ENCODE peak calls at places on chromosome 16, in five cellular contexts. I is foreskin fibroblast, G is AG04449, A is kidney epithelial cell, J is fibroblast of pulmonary artery. N is an unnamed sample.

GRCh38 chr16:12819126-12820117 is 15.7 kb upstream of the CPPED1 start:
- DNase-seq in I (peak), G (no peak), A (no peak), J (peak), N (no peak)

GRCh38 chr16:50496990-50497389 is 51.2 kb upstream of the NKD1 start:
- DNase-seq in I (no peak), G (no peak), A (no peak), J (no peak), N (no peak)

GRCh38 chr16:77212736-77213541 is 13.7 kb downstream of the SYCE1L start:
- DNase-seq in I (no peak), G (no peak), A (no peak), J (peak), N (no peak)

GRCh38 chr16:60137891-60138290 is 1403.8 kb upstream of the GOT2 start:
- DNase-seq in I (no peak), G (no peak), A (no peak), J (no peak), N (no peak)

GRCh38 chr16:77322757-77323156 is 112.1 kb downstream of the ADAMTS18 start:
- DNase-seq in I (no peak), G (no peak), A (no peak), J (no peak), N (no peak)

GRCh38 chr16:68144008-68144407 is 58.8 kb downstream of the NFATC3 start:
- DNase-seq in I (no peak), G (no peak), A (no peak), J (no peak), N (peak)

GRCh38 chr16:68126395-68126794 is 41.2 kb downstream of the NFATC3 start:
- DNase-seq in I (no peak), G (no peak), A (no peak), J (no peak), N (no peak)

GRCh38 chr16:351804-352520 is 561 bp downstream of the AXIN1 start:
- DNase-seq in I (no peak), G (no peak), A (no peak), J (no peak), N (no peak)

GRCh38 chr16:84334058-84334457 is 34.3 kb upstream of the ATP2C2 start:
- DNase-seq in I (no peak), G (no peak), A (no peak), J (no peak), N (no peak)

GRCh38 chr16:53865492-53865863 is 161.5 kb downstream of the FTO start:
- DNase-seq in I (peak), G (no peak), A (peak), J (peak), N (no peak)

GRCh38 chr16:14300631-14301149 is 229.6 kb downstream of the MRTFB start:
- DNase-seq in I (peak), G (peak), A (peak), J (peak), N (peak)

GRCh38 chr16:71242601-71243000 is 12.1 kb upstream of the HYDIN start:
- DNase-seq in I (no peak), G (no peak), A (no peak), J (no peak), N (no peak)

GRCh38 chr16:76653390-76654026 is 376.3 kb downstream of the CNTNAP4 start:
- DNase-seq in I (no peak), G (peak), A (peak), J (peak), N (peak)

GRCh38 chr16:30335598-30336474 is 19.3 kb downstream of the CD2BP2 start:
- DNase-seq in I (no peak), G (no peak), A (peak), J (peak), N (no peak)

GRCh38 chr16:35598696-35599332 is 2139.4 kb downstream of the TP53TG3F start:
- DNase-seq in I (no peak), G (no peak), A (no peak), J (no peak), N (no peak)

GRCh38 chr16:89925596-89926079 is 2.5 kb downstream of the TUBB3 start:
- DNase-seq in I (no peak), G (no peak), A (no peak), J (no peak), N (no peak)
- TF ChIP-seq CTCF in I (no peak), G (no peak), A (no peak), J (no peak), N (no peak)

DNA sequence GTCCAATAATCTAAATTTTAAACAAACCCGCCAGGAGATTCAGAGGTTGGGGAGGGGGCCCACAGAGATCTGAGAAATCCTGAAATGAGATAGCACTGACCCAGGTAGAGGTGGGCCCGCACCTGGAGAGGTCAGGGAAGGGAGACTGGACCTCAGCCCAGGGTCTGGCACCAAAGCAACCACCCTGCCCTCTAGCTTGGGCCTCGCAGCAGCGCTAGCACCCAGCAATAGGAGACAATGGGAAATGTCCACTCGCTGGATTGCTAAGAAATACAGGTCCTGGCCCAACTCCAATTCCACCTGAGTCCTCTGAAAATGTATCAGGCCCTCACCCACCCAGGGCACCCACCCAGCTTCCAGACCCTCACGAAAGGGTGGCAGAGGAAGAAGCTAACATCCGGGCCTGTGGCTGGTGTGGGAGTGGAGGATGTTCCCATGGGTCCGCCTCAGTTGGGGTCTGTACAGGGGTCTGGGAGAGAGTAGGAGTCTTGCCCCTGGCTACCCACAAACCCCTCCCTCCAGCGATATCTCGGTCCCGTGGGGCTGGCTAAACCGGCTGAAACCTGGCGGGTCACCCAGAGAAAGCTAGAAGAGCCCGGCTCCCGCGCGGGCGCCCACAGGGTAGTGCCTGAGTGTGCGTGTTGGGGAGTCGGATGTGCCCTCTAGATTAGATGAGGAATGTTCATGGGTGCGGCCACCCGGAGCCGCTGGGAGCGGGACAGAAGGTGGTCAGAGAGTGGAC is 1.1 kb downstream of the PLLP start:
- DNase-seq in I (no peak), G (no peak), A (no peak), J (no peak), N (no peak)
- H3K4me3 ChIP-seq in I (no peak), G (no peak), A (peak), J (no peak), N (no peak)

GRCh38 chr16:3879258-3879886 is 1.1 kb downstream of the CREBBP start:
- DNase-seq in I (no peak), G (no peak), A (no peak), J (no peak), N (no peak)

GRCh38 chr16:3878610-3879009 is 1.9 kb downstream of the CREBBP start:
- DNase-seq in I (no peak), G (no peak), A (no peak), J (peak), N (no peak)

GRCh38 chr16:3880623-3881498 is at the start of gene CREBBP:
- DNase-seq in I (peak), G (no peak), A (peak), J (peak), N (no peak)

GRCh38 chr16:3881499-3881995 is 1.0 kb upstream of the CREBBP start:
- DNase-seq in I (no peak), G (no peak), A (no peak), J (no peak), N (no peak)

GRCh38 chr16:3879887-3880564 is 487 bp downstream of the CREBBP start:
- DNase-seq in I (peak), G (no peak), A (no peak), J (peak), N (no peak)
- TF ChIP-seq CTCF in I (no peak), G (peak), A (no peak), J (no peak), N (no peak)

DNA sequence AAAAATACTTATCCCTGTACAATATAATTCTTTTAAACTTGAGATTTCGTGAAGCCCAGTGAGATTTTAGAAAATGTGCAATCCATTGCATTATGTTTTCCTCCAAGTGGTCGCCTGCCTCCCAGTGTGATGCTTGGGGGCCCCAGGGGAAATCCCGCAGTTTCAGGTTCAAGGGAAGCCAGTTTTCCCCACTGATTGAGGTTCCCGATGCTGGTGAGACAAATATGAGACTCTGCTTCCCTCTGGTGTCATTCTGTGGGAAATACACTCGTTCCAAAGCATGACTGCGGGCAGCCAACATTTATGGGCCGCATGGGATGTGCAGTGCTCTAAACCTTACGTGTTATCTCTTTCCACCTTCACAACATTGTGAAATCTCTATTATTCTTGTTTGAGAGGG is 200.8 kb downstream of the PRKCB start:
- DNase-seq in I (peak), G (no peak), A (no peak), J (peak), N (peak)
- H3K4me3 ChIP-seq in I (no peak), G (no peak), A (no peak), J (no peak), N (no peak)

GRCh38 chr16:75087040-75087979 is 29.3 kb downstream of the LDHD start:
- DNase-seq in I (peak), G (no peak), A (no peak), J (peak), N (peak)
- TF ChIP-seq CTCF in I (no peak), G (no peak), A (no peak), J (no peak), N (no peak)

GRCh38 chr16:86568677-86569623 is 2.3 kb downstream of the FOXC2 start:
- DNase-seq in I (no peak), G (no peak), A (no peak), J (no peak), N (no peak)
- H3K4me3 ChIP-seq in I (peak), G (peak), A (peak), J (peak), N (peak)

DNA sequence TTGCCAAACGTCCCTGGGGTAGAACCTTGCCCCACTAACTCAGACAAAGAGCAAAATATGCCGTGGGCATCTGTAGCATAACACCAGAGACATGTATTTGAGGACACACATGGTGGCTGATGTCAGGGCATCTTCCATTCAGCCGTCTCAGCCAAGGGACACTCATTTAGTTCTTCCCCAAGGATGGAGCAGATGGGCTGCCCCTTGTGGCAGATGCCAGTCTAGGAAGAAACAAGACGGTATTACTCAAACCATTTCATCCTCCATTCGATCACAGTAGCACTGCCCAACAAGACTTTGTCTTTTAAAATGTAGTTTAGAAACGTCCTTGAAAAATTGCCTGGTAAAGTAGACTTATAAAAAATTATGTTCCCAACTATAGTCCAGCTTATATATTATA is 937.6 kb upstream of the EEF2KMT start:
- DNase-seq in I (no peak), G (no peak), A (no peak), J (no peak), N (no peak)
- TF ChIP-seq CTCF in I (no peak), G (no peak), A (no peak), J (no peak), N (no peak)